ENCODE peak calls at places on chromosomes 7 and 10, in nine cellular contexts. Y, I, Q, E, A, M, H, S and N are unnamed samples.

GRCh38 chr7:127245582-127245981 is 7.2 kb downstream of the GRM8 start:
- DNase-seq in Y (no peak), I (peak), Q (no peak), E (no peak), A (no peak), M (no peak), H (no peak), S (no peak), N (no peak)

GRCh38 chr7:68726386-68726785 is 871.9 kb upstream of the AUTS2 start:
- DNase-seq in Y (no peak), I (peak), Q (no peak), E (no peak), A (no peak), M (no peak), H (no peak), S (no peak), N (no peak)

GRCh38 chr7:120775703-120776265 is 82.2 kb downstream of the TSPAN12 start:
- DNase-seq in Y (no peak), I (peak), Q (no peak), E (no peak), A (no peak), M (no peak), H (no peak), S (no peak), N (no peak)

GRCh38 chr10:96794786-96795733 is 37.0 kb upstream of the LCOR start:
- DNase-seq in Y (no peak), I (no peak), Q (no peak), E (no peak), A (no peak), M (peak), H (no peak), S (no peak), N (no peak)

GRCh38 chr7:20385121-20385520 is 54.4 kb downstream of the ITGB8 start:
- DNase-seq in Y (no peak), I (no peak), Q (no peak), E (no peak), A (no peak), M (no peak), H (no peak), S (peak), N (no peak)

GRCh38 chr7:124667312-124667711 is 98.3 kb downstream of the GPR37 start:
- DNase-seq in Y (no peak), I (no peak), Q (no peak), E (no peak), A (no peak), M (no peak), H (no peak), S (peak), N (no peak)

GRCh38 chr7:100493476-100494264 is 9.9 kb downstream of the NYAP1 start:
- DNase-seq in Y (no peak), I (peak), Q (no peak), E (no peak), A (peak), M (peak), H (peak), S (peak), N (no peak)

GRCh38 chr7:22001345-22002004 is 55.8 kb upstream of the CDCA7L start:
- DNase-seq in Y (peak), I (peak), Q (peak), E (no peak), A (no peak), M (peak), H (no peak), S (peak), N (peak)

GRCh38 chr7:135481600-135481979 is 28.3 kb downstream of the CNOT4 start:
- DNase-seq in Y (no peak), I (no peak), Q (no peak), E (no peak), A (no peak), M (no peak), H (no peak), S (no peak), N (no peak)

GRCh38 chr7:104524836-104525235 is 196.4 kb downstream of the LHFPL3 start:
- DNase-seq in Y (no peak), I (peak), Q (no peak), E (no peak), A (no peak), M (no peak), H (no peak), S (no peak), N (no peak)

GRCh38 chr7:4202954-4203353 is 479.1 kb upstream of the FOXK1 start:
- DNase-seq in Y (no peak), I (peak), Q (no peak), E (no peak), A (no peak), M (no peak), H (no peak), S (no peak), N (no peak)

GRCh38 chr7:6616854-6617643 is 1.6 kb downstream of the ZNF853 start:
- DNase-seq in Y (no peak), I (no peak), Q (no peak), E (no peak), A (no peak), M (no peak), H (no peak), S (no peak), N (no peak)

GRCh38 chr10:7756360-7756992 is 31.3 kb downstream of the KIN start:
- DNase-seq in Y (peak), I (peak), Q (no peak), E (no peak), A (no peak), M (peak), H (no peak), S (peak), N (peak)

GRCh38 chr7:101902680-101903504 is 85.5 kb downstream of the CUX1 start:
- DNase-seq in Y (no peak), I (no peak), Q (no peak), E (no peak), A (no peak), M (no peak), H (no peak), S (no peak), N (no peak)

GRCh38 chr10:96053985-96054384 is 10.6 kb downstream of the CCNJ start:
- DNase-seq in Y (no peak), I (peak), Q (no peak), E (no peak), A (no peak), M (no peak), H (no peak), S (no peak), N (no peak)